ENCODE peak calls at places on chromosomes 13 and 19, in four cellular contexts. J, N, Q and I are unnamed samples.

GRCh38 chr19:33260628-33261418 is 35.2 kb upstream of the SLC7A10 start:
- DNase-seq in J (peak; percentile 22), N (no peak), Q (no peak), I (no peak)

GRCh38 chr19:35407619-35408018 is 36.8 kb downstream of the GPR42 start:
- DNase-seq in J (no peak), N (no peak), Q (no peak), I (no peak)

GRCh38 chr19:13990085-13990484 is 16.0 kb downstream of the RFX1 start:
- DNase-seq in J (no peak), N (no peak), Q (no peak), I (no peak)

GRCh38 chr19:51530616-51531015 is 854 bp downstream of the SIGLEC6 start:
- DNase-seq in J (no peak), N (no peak), Q (no peak), I (no peak)

GRCh38 chr19:1361601-1362384 is 21.9 kb upstream of the NDUFS7 start:
- DNase-seq in J (no peak), N (no peak), Q (no peak), I (no peak)

GRCh38 chr19:53010494-53010893 is 3.2 kb upstream of the ERVV-1 start:
- DNase-seq in J (no peak), N (no peak), Q (no peak), I (no peak)

GRCh38 chr13:36490055-36490454 is 57.8 kb downstream of the CCNA1 start:
- DNase-seq in J (no peak), N (no peak), Q (no peak), I (no peak)

GRCh38 chr19:47848871-47849473 is 10.1 kb upstream of the TPRX2 start:
- DNase-seq in J (no peak), N (no peak), Q (peak; percentile 3), I (no peak)

GRCh38 chr19:38473201-38473600 is 39.7 kb downstream of the RYR1 start:
- DNase-seq in J (no peak), N (no peak), Q (no peak), I (no peak)

GRCh38 chr19:2247433-2248101 is 1.6 kb upstream of the AMH start:
- DNase-seq in J (no peak), N (no peak), Q (no peak), I (no peak)

GRCh38 chr13:100588350-100589177 is at the start of gene GGACT:
- DNase-seq in J (peak; percentile 37), N (peak; percentile 64), Q (peak; percentile 73), I (peak; percentile 64)

GRCh38 chr13:27783111-27783510 is 9.2 kb upstream of the GSX1 start:
- DNase-seq in J (no peak), N (no peak), Q (no peak), I (no peak)

GRCh38 chr19:44576843-44577565 is 36.4 kb upstream of the IGSF23 start:
- DNase-seq in J (no peak), N (no peak), Q (no peak), I (peak; percentile 57)

GRCh38 chr19:309206-309565 is 18.0 kb upstream of the PLPP2 start:
- DNase-seq in J (no peak), N (peak; percentile 1), Q (no peak), I (no peak)

DNA sequence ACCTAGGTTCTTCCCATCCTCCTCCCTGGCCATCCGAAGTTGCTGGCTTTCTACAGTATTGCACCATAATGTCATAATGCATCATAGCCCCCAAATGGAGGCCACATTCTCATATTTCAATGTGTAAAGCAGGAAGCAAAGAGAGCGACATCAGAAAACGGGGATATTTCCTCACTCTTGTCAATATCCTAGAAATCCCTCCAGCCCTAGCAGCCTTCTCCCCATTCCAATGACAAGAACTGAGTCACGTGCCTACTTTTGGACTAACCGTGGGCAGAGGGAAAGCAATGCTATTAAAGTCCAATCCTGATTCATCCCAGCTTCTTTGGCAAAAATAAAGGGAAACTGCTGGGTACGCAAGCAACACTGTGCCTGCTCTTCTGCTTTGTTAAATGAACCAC is 4.3 kb upstream of the RAP2A start:
- DNase-seq in J (no peak), N (peak; percentile 5), Q (no peak), I (no peak)
- H3K27ac ChIP-seq in J (peak overlapping the region; percentile 100), N (no peak overlapping the region), Q (no peak overlapping the region), I (no peak overlapping the region)

DNA sequence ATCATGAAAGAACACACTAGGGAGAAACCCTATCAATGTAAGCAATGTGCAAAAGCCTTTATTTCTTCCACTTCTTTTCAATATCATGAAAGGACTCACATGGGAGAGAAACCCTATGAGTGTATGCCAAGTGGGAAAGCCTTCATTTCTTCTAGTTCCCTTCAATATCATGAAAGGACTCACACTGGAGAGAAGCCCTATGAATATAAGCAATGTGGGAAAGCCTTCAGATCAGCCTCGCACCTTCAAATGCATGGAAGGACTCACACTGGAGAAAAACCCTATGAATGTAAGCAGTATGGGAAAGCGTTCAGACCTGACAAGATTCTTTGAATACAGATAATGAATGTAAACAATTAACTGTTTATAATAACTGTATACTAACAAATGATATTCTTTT is 15.0 kb upstream of the ZNF439 start:
- DNase-seq in J (no peak), N (no peak), Q (no peak), I (no peak)
- H3K9me3 ChIP-seq in J (peaks cover 92% of the 10 kb centered on the region), N (peaks cover 73% of the 10 kb centered on the region), Q (peaks cover 80% of the 10 kb centered on the region), I (peaks cover 13% of the 10 kb centered on the region)

DNA sequence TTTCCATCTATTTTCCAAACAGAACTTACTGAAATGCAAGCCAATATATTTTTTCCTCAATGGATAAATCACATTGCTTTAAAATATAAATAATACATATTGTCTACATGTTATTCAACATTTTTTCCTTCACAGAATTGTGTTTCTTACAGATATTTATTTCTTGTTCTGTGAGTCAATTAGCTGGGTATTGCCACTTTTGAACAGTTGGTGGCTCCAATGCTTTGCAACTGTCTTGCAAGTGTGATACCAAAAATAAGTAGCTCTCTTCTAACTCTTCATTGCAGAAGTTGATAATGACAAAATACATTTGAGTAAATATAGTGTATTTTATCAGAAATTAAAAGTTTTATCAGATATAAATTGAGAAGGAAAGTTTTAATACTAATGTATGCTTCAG is 17.1 kb upstream of the GPC5 start:
- DNase-seq in J (no peak), N (no peak), Q (no peak), I (no peak)
- TF ChIP-seq CTCF in J (peak; percentile 16), N (peak; percentile 44), Q (no peak), I (no peak)

GRCh38 chr13:72637561-72637960 is 89.9 kb downstream of the MZT1 start:
- DNase-seq in J (no peak), N (no peak), Q (no peak), I (no peak)

GRCh38 chr13:72639377-72639776 is 88.1 kb downstream of the MZT1 start:
- DNase-seq in J (no peak), N (no peak), Q (no peak), I (no peak)

GRCh38 chr13:72634859-72635258 is 92.6 kb downstream of the MZT1 start:
- DNase-seq in J (no peak), N (no peak), Q (no peak), I (no peak)

GRCh38 chr13:72643339-72643989 is 84.0 kb downstream of the MZT1 start:
- DNase-seq in J (peak; percentile 68), N (peak; percentile 28), Q (peak; percentile 22), I (no peak)

DNA sequence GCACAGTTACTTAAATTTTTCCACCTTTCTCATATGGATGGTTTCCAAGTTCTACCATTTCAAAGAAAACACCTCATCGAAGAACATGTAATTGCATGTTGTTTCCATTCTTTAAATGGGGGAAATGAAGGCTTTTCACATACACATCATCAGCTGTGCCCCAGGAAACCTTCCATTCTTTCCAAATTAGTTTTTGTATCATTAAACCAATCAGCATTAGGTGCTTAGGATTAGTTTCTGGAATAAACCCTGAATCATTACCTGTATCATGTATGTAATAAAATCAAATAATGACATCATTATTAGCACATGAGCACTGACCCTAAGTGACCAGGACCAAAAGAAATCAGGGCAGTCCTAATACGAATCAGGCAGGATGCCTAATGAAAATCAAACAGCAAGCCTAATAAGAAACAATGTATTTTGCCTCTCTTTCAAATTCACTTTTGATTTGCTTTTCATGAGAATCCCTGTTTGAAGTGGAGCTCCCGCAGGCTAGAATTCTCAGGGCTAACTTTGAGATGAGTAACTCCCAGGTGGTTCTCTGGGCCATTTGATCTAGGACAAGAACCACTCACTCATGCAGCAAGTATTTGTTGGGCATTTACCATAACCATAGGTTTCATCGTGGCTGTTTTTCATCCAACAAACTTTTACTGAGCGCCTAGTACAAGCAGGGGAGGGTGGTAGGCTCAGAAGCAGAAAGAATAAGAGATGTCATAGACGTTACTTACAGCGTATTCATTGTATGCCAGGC is 89.2 kb downstream of the MZT1 start:
- DNase-seq in J (no peak), N (no peak), Q (no peak), I (no peak)
- H3K27ac ChIP-seq in J (no peak overlapping the region), N (no peak overlapping the region), Q (no peak overlapping the region), I (no peak overlapping the region)

GRCh38 chr19:56101095-56101494 is 20.0 kb downstream of the ZNF787 start:
- DNase-seq in J (no peak), N (no peak), Q (no peak), I (no peak)
- H3K9me3 ChIP-seq in J (no peaks in the 10 kb centered on the region), N (no peaks in the 10 kb centered on the region), Q (no peaks in the 10 kb centered on the region), I (no peaks in the 10 kb centered on the region)

GRCh38 chr13:47549219-47549752 is 451.8 kb downstream of the SUCLA2 start:
- DNase-seq in J (no peak), N (no peak), Q (no peak), I (no peak)
- TF ChIP-seq CTCF in J (no peak), N (no peak), Q (no peak), I (no peak)

GRCh38 chr13:98206946-98207345 is 29.9 kb upstream of the RNF113B start:
- DNase-seq in J (no peak), N (no peak), Q (no peak), I (no peak)
- H3K27ac ChIP-seq in J (no peak overlapping the region), N (no peak overlapping the region), Q (no peak overlapping the region), I (no peak overlapping the region)

DNA sequence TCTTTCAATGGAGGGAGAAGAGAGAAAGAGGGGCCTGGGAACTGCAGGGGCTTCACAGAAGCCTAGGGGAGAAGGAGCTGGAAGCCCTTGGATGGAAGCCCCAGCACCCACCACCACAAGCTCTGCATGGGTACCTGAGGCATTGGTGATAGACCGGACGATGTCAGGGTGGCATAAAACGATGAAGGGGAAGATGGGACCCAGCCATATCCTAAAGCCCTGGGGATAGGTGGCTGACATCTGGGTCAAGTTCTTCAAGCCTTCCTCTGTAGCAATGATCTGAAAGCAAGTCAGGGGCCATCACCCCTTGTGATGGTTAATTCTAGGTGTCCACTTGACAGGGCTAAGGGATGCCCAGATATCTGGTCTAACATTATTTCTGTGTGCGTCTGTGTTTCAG is 11.2 kb upstream of the OR10H5 start:
- DNase-seq in J (no peak), N (no peak), Q (no peak), I (no peak)
- H3K9me3 ChIP-seq in J (no peaks in the 10 kb centered on the region), N (no peaks in the 10 kb centered on the region), Q (no peaks in the 10 kb centered on the region), I (no peaks in the 10 kb centered on the region)